ENCODE peak calls at places on chromosomes 13 and 19, in six cellular contexts. One of them, this sample, is unnamed.

GRCh38 chr13:26482451-26483197 is 74.9 kb upstream of the WASF3 start:
- DNase-seq in HFF-Myc: peak
- DNase-seq in GM12865: peak
- DNase-seq in ovary: peak
- DNase-seq in pancreas: no peak
- DNase-seq in AG04450: no peak
- DNase-seq in this sample: peak

GRCh38 chr19:7533281-7533819 is 2.2 kb upstream of the PNPLA6 start:
- DNase-seq in HFF-Myc: no peak
- DNase-seq in ovary: peak
- DNase-seq in AG04450: no peak
- DNase-seq in GM12865: no peak
- DNase-seq in pancreas: peak
- DNase-seq in this sample: no peak

GRCh38 chr19:52492201-52492960 is 35.1 kb upstream of the ZNF808 start:
- DNase-seq in HFF-Myc: no peak
- DNase-seq in pancreas: no peak
- DNase-seq in ovary: no peak
- DNase-seq in AG04450: no peak
- DNase-seq in GM12865: no peak
- DNase-seq in this sample: no peak

GRCh38 chr19:1252818-1253513 is 4.6 kb downstream of the MIDN start:
- DNase-seq in HFF-Myc: no peak
- DNase-seq in GM12865: peak
- DNase-seq in AG04450: peak
- DNase-seq in ovary: peak
- DNase-seq in pancreas: peak
- DNase-seq in this sample: peak

GRCh38 chr19:46787331-46788100 is 878 bp downstream of the SLC1A5 start:
- DNase-seq in pancreas: peak
- DNase-seq in ovary: peak
- DNase-seq in AG04450: no peak
- DNase-seq in GM12865: peak
- DNase-seq in HFF-Myc: no peak
- DNase-seq in this sample: no peak

GRCh38 chr19:14361824-14362223 is 19.4 kb upstream of the ADGRE5 start:
- DNase-seq in GM12865: peak
- DNase-seq in HFF-Myc: no peak
- DNase-seq in AG04450: no peak
- DNase-seq in ovary: no peak
- DNase-seq in pancreas: no peak
- DNase-seq in this sample: no peak

GRCh38 chr19:13002389-13002898 is 7.2 kb downstream of the NFIX start:
- DNase-seq in GM12865: no peak
- DNase-seq in AG04450: no peak
- DNase-seq in pancreas: no peak
- DNase-seq in HFF-Myc: no peak
- DNase-seq in ovary: no peak
- DNase-seq in this sample: no peak

GRCh38 chr13:113924184-113924583 is 49.7 kb downstream of the C13orf46 start:
- DNase-seq in AG04450: no peak
- DNase-seq in HFF-Myc: no peak
- DNase-seq in pancreas: no peak
- DNase-seq in ovary: no peak
- DNase-seq in GM12865: no peak
- DNase-seq in this sample: no peak

GRCh38 chr19:39307822-39308530 is 11.8 kb downstream of the IFNL1 start:
- DNase-seq in AG04450: no peak
- DNase-seq in ovary: no peak
- DNase-seq in HFF-Myc: no peak
- DNase-seq in pancreas: no peak
- DNase-seq in GM12865: no peak
- DNase-seq in this sample: no peak

GRCh38 chr13:106314417-106314816 is 221.0 kb downstream of the EFNB2 start:
- DNase-seq in AG04450: no peak
- DNase-seq in pancreas: no peak
- DNase-seq in HFF-Myc: no peak
- DNase-seq in ovary: no peak
- DNase-seq in GM12865: no peak
- DNase-seq in this sample: no peak

GRCh38 chr19:18173572-18174294 is at the start of gene IFI30:
- DNase-seq in pancreas: peak
- DNase-seq in HFF-Myc: no peak
- DNase-seq in ovary: peak
- DNase-seq in GM12865: peak
- DNase-seq in AG04450: no peak
- DNase-seq in this sample: no peak

GRCh38 chr19:6018786-6019185 is 40.8 kb upstream of the RANBP3 start:
- DNase-seq in ovary: no peak
- DNase-seq in HFF-Myc: no peak
- DNase-seq in AG04450: no peak
- DNase-seq in pancreas: peak
- DNase-seq in GM12865: peak
- DNase-seq in this sample: no peak

GRCh38 chr13:19587635-19588300 is 26.4 kb upstream of the TPTE2 start:
- DNase-seq in pancreas: no peak
- DNase-seq in GM12865: peak
- DNase-seq in HFF-Myc: no peak
- DNase-seq in AG04450: no peak
- DNase-seq in ovary: no peak
- DNase-seq in this sample: no peak

GRCh38 chr13:25587581-25587980 is 215.8 kb downstream of the ATP8A2 start:
- DNase-seq in pancreas: no peak
- DNase-seq in ovary: no peak
- DNase-seq in GM12865: no peak
- DNase-seq in AG04450: no peak
- DNase-seq in HFF-Myc: no peak
- DNase-seq in this sample: no peak

GRCh38 chr13:38490657-38491056 is 141.0 kb downstream of the UFM1 start:
- DNase-seq in pancreas: no peak
- DNase-seq in ovary: no peak
- DNase-seq in HFF-Myc: no peak
- DNase-seq in AG04450: no peak
- DNase-seq in GM12865: no peak
- DNase-seq in this sample: no peak

GRCh38 chr13:112442483-112443090 is 66.4 kb downstream of the SPACA7 start:
- DNase-seq in GM12865: no peak
- DNase-seq in ovary: no peak
- DNase-seq in HFF-Myc: no peak
- DNase-seq in pancreas: peak
- DNase-seq in AG04450: no peak
- DNase-seq in this sample: no peak

GRCh38 chr13:50829896-50830295 is 13.6 kb downstream of the DLEU7 start:
- DNase-seq in AG04450: no peak
- DNase-seq in GM12865: no peak
- DNase-seq in ovary: no peak
- DNase-seq in pancreas: no peak
- DNase-seq in HFF-Myc: no peak
- DNase-seq in this sample: peak

GRCh38 chr13:46575321-46575721 is 22.4 kb downstream of the LRCH1 start:
- DNase-seq in ovary: no peak
- DNase-seq in AG04450: peak
- DNase-seq in GM12865: peak
- DNase-seq in pancreas: no peak
- DNase-seq in HFF-Myc: no peak
- DNase-seq in this sample: no peak

GRCh38 chr13:49444517-49445395 is 682 bp downstream of the SETDB2 start:
- DNase-seq in GM12865: peak
- DNase-seq in pancreas: no peak
- DNase-seq in AG04450: no peak
- DNase-seq in ovary: no peak
- DNase-seq in HFF-Myc: no peak
- DNase-seq in this sample: no peak

GRCh38 chr13:40178130-40178529 is 488.3 kb downstream of the FOXO1 start:
- DNase-seq in pancreas: no peak
- DNase-seq in GM12865: no peak
- DNase-seq in ovary: no peak
- DNase-seq in AG04450: no peak
- DNase-seq in HFF-Myc: no peak
- DNase-seq in this sample: no peak

GRCh38 chr13:23771966-23772365 is 117.2 kb downstream of the MIPEP start:
- DNase-seq in pancreas: no peak
- DNase-seq in GM12865: no peak
- DNase-seq in ovary: no peak
- DNase-seq in AG04450: no peak
- DNase-seq in HFF-Myc: no peak
- DNase-seq in this sample: no peak

GRCh38 chr13:35475131-35475959 is 1.1 kb downstream of the MAB21L1 start:
- DNase-seq in GM12865: peak
- DNase-seq in HFF-Myc: no peak
- DNase-seq in ovary: no peak
- DNase-seq in pancreas: peak
- DNase-seq in AG04450: no peak
- DNase-seq in this sample: no peak

GRCh38 chr13:111359237-111359915 is 38.9 kb downstream of the TEX29 start:
- DNase-seq in ovary: no peak
- DNase-seq in HFF-Myc: no peak
- DNase-seq in pancreas: no peak
- DNase-seq in AG04450: no peak
- DNase-seq in GM12865: no peak
- DNase-seq in this sample: no peak

GRCh38 chr19:34231439-34231838 is 22.9 kb upstream of the GARRE1 start:
- DNase-seq in GM12865: no peak
- DNase-seq in AG04450: no peak
- DNase-seq in pancreas: no peak
- DNase-seq in ovary: no peak
- DNase-seq in HFF-Myc: no peak
- DNase-seq in this sample: no peak

GRCh38 chr19:34230833-34231232 is 23.5 kb upstream of the GARRE1 start:
- DNase-seq in AG04450: no peak
- DNase-seq in pancreas: no peak
- DNase-seq in GM12865: no peak
- DNase-seq in HFF-Myc: no peak
- DNase-seq in ovary: no peak
- DNase-seq in this sample: no peak

GRCh38 chr19:34228347-34228746 is 26.0 kb upstream of the GARRE1 start:
- DNase-seq in AG04450: no peak
- DNase-seq in pancreas: no peak
- DNase-seq in ovary: no peak
- DNase-seq in HFF-Myc: no peak
- DNase-seq in GM12865: no peak
- DNase-seq in this sample: no peak

GRCh38 chr19:34229721-34230120 is 24.6 kb upstream of the GARRE1 start:
- DNase-seq in ovary: no peak
- DNase-seq in AG04450: no peak
- DNase-seq in GM12865: no peak
- DNase-seq in pancreas: no peak
- DNase-seq in HFF-Myc: no peak
- DNase-seq in this sample: no peak

GRCh38 chr19:34228762-34229161 is 25.6 kb upstream of the GARRE1 start:
- DNase-seq in ovary: no peak
- DNase-seq in AG04450: no peak
- DNase-seq in pancreas: no peak
- DNase-seq in GM12865: no peak
- DNase-seq in HFF-Myc: no peak
- DNase-seq in this sample: no peak
- TF ChIP-seq CTCF in ovary: no peak
- TF ChIP-seq CTCF in AG04450: no peak
- TF ChIP-seq CTCF in pancreas: no peak
- TF ChIP-seq CTCF in GM12865: no peak
- TF ChIP-seq CTCF in HFF-Myc: no peak
- TF ChIP-seq CTCF in this sample: no peak

GRCh38 chr19:9935409-9936062 is 779 bp downstream of the OLFM2 start:
- DNase-seq in ovary: no peak
- DNase-seq in GM12865: no peak
- DNase-seq in pancreas: no peak
- DNase-seq in AG04450: no peak
- DNase-seq in HFF-Myc: no peak
- DNase-seq in this sample: no peak
- H3K4me3 ChIP-seq in ovary: peak
- H3K4me3 ChIP-seq in GM12865: no peak
- H3K4me3 ChIP-seq in pancreas: no peak
- H3K4me3 ChIP-seq in AG04450: peak
- H3K4me3 ChIP-seq in HFF-Myc: peak
- H3K4me3 ChIP-seq in this sample: peak

GRCh38 chr19:35966771-35967170 is 28.2 kb upstream of the SDHAF1 start:
- DNase-seq in HFF-Myc: no peak
- DNase-seq in pancreas: no peak
- DNase-seq in AG04450: no peak
- DNase-seq in ovary: no peak
- DNase-seq in GM12865: no peak
- DNase-seq in this sample: no peak
- TF ChIP-seq CTCF in HFF-Myc: no peak
- TF ChIP-seq CTCF in pancreas: no peak
- TF ChIP-seq CTCF in AG04450: no peak
- TF ChIP-seq CTCF in ovary: no peak
- TF ChIP-seq CTCF in GM12865: no peak
- TF ChIP-seq CTCF in this sample: no peak

GRCh38 chr19:2604747-2605329 is 97.7 kb downstream of the GNG7 start:
- DNase-seq in HFF-Myc: no peak
- DNase-seq in ovary: no peak
- DNase-seq in GM12865: no peak
- DNase-seq in pancreas: no peak
- DNase-seq in AG04450: no peak
- DNase-seq in this sample: no peak

GRCh38 chr19:2607712-2608601 is 94.5 kb downstream of the GNG7 start:
- DNase-seq in pancreas: peak
- DNase-seq in HFF-Myc: no peak
- DNase-seq in GM12865: peak
- DNase-seq in ovary: no peak
- DNase-seq in AG04450: no peak
- DNase-seq in this sample: no peak

GRCh38 chr19:2600914-2601870 is 101.3 kb downstream of the GNG7 start:
- DNase-seq in GM12865: no peak
- DNase-seq in HFF-Myc: no peak
- DNase-seq in pancreas: peak
- DNase-seq in ovary: no peak
- DNase-seq in AG04450: no peak
- DNase-seq in this sample: no peak

GRCh38 chr19:2603320-2603719 is 99.2 kb downstream of the GNG7 start:
- DNase-seq in AG04450: no peak
- DNase-seq in pancreas: peak
- DNase-seq in HFF-Myc: no peak
- DNase-seq in GM12865: peak
- DNase-seq in ovary: no peak
- DNase-seq in this sample: no peak

DNA sequence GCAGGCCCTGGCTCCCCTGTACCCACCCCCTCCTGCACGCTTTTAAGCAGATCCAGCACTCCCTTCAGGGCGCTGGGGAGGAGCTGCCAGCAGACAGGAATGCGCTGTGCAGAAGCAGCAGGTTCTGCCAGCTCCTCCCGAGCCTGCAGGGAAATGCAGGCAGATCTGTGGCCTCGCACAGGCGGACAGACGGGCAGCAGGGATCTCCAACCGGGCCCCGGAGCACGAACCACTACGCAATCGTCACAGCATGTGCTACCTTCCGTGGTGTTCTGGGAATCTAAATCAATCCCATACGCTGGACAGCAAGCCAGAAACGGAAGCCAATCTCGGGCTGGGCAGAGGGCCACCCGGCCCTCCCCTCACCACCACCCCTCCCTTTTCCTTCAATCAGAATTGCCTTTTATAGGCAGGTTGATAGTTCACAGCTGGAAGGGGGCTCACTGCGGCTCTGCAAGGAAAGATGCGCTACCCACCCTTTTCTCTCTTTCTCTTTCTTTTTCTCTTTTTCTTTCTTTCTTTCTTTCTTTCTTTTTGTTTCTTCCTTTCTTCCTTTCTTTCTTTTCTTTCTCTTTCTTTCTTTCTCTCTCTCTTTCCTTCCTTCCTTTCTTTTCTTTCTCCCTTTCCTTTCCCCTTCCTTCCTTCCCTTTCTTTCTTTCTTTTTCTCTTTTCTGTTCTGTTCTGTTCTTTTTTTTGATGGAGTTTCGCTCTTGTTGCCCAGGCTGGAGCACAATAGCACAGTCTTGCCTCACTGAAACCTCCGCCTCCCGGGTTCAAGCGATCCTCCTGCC is 99.9 kb downstream of the GNG7 start:
- DNase-seq in pancreas: peak
- DNase-seq in AG04450: peak
- DNase-seq in HFF-Myc: peak
- DNase-seq in ovary: peak
- DNase-seq in GM12865: no peak
- DNase-seq in this sample: peak
- H3K4me3 ChIP-seq in pancreas: no peak
- H3K4me3 ChIP-seq in AG04450: peak
- H3K4me3 ChIP-seq in HFF-Myc: peak
- H3K4me3 ChIP-seq in ovary: peak
- H3K4me3 ChIP-seq in GM12865: no peak
- H3K4me3 ChIP-seq in this sample: peak

This sample was measured in AG09309.